ENCODE peak calls at places on chromosomes 5 and 9, in five cellular contexts. One of them, this sample, is unnamed.

GRCh38 chr5:168287362-168287761 is 4.1 kb upstream of the WWC1 start:
- DNase-seq in AG10803: no peak
- DNase-seq in body of pancreas: no peak
- DNase-seq in GM12878: no peak
- DNase-seq in mammary epithelial cell: no peak
- DNase-seq in this sample: no peak

GRCh38 chr5:123874600-123875201 is 362.7 kb downstream of the CSNK1G3 start:
- DNase-seq in GM12878: no peak
- DNase-seq in mammary epithelial cell: no peak
- DNase-seq in AG10803: peak
- DNase-seq in body of pancreas: no peak
- DNase-seq in this sample: no peak

GRCh38 chr5:160542840-160543239 is 121.2 kb downstream of the PTTG1 start:
- DNase-seq in GM12878: no peak
- DNase-seq in body of pancreas: no peak
- DNase-seq in mammary epithelial cell: no peak
- DNase-seq in AG10803: no peak
- DNase-seq in this sample: no peak

GRCh38 chr5:50595199-50595598 is 71.2 kb upstream of the PARP8 start:
- DNase-seq in body of pancreas: no peak
- DNase-seq in AG10803: peak
- DNase-seq in GM12878: no peak
- DNase-seq in mammary epithelial cell: peak
- DNase-seq in this sample: no peak

GRCh38 chr9:76655121-76655531 is 109.1 kb upstream of the PCA3 start:
- DNase-seq in body of pancreas: no peak
- DNase-seq in mammary epithelial cell: no peak
- DNase-seq in AG10803: no peak
- DNase-seq in GM12878: no peak
- DNase-seq in this sample: no peak

GRCh38 chr9:75027187-75028107 is 646 bp downstream of the CARNMT1 start:
- DNase-seq in AG10803: peak
- DNase-seq in body of pancreas: peak
- DNase-seq in mammary epithelial cell: peak
- DNase-seq in GM12878: no peak
- DNase-seq in this sample: peak

GRCh38 chr9:88932766-88933165 is 58.5 kb upstream of the S1PR3 start:
- DNase-seq in AG10803: no peak
- DNase-seq in GM12878: no peak
- DNase-seq in body of pancreas: no peak
- DNase-seq in mammary epithelial cell: peak
- DNase-seq in this sample: no peak

GRCh38 chr5:126377444-126377843 is 45.8 kb upstream of the GRAMD2B start:
- DNase-seq in AG10803: peak
- DNase-seq in mammary epithelial cell: no peak
- DNase-seq in GM12878: no peak
- DNase-seq in body of pancreas: no peak
- DNase-seq in this sample: no peak

GRCh38 chr5:3828761-3829160 is 233.1 kb downstream of the IRX1 start:
- DNase-seq in body of pancreas: no peak
- DNase-seq in GM12878: no peak
- DNase-seq in AG10803: no peak
- DNase-seq in mammary epithelial cell: no peak
- DNase-seq in this sample: no peak
- TF ChIP-seq CTCF in body of pancreas: no peak
- TF ChIP-seq CTCF in GM12878: no peak
- TF ChIP-seq CTCF in AG10803: no peak
- TF ChIP-seq CTCF in mammary epithelial cell: no peak
- TF ChIP-seq CTCF in this sample: no peak

DNA sequence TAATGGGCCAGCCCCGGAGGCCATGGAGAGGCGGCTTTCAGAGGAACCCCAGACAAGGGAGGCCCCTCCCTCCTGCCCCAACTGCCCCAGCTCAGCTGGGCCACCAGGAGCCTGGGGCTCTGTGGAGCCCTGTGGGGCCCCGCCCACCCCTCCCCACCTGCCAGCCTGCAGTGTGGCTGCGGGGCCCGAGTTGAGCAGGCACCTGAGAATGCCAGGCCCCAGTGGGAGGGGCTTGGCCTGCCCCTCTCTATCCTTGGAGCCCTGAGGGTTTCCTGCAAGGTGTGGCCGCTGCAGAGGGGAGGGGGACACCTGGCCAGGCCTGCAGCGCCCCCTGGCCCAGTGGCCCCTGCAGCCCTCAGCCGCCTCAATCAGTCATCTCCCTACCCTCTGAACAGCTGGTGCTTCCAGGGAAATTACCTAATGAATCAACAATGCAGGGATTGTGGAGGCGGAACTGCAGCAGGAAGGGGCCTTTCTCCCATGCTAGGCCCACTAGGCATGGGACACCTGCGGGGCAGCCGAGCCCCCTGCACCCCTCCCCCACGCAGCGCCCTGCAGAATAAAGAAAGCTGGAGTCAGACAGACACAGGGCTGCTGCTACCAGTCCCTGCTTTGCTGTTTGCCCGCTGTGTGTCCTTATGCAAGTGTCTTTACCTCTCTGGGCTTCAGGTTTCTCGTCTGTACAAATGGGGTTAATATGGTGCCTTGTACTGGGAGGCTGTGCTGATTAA is 48.0 kb downstream of the LMX1B start:
- DNase-seq in GM12878: no peak
- DNase-seq in mammary epithelial cell: peak
- DNase-seq in AG10803: no peak
- DNase-seq in body of pancreas: peak
- DNase-seq in this sample: peak
- TF ChIP-seq CTCF in GM12878: no peak
- TF ChIP-seq CTCF in mammary epithelial cell: peak
- TF ChIP-seq CTCF in AG10803: no peak
- TF ChIP-seq CTCF in body of pancreas: peak
- TF ChIP-seq CTCF in this sample: no peak

DNA sequence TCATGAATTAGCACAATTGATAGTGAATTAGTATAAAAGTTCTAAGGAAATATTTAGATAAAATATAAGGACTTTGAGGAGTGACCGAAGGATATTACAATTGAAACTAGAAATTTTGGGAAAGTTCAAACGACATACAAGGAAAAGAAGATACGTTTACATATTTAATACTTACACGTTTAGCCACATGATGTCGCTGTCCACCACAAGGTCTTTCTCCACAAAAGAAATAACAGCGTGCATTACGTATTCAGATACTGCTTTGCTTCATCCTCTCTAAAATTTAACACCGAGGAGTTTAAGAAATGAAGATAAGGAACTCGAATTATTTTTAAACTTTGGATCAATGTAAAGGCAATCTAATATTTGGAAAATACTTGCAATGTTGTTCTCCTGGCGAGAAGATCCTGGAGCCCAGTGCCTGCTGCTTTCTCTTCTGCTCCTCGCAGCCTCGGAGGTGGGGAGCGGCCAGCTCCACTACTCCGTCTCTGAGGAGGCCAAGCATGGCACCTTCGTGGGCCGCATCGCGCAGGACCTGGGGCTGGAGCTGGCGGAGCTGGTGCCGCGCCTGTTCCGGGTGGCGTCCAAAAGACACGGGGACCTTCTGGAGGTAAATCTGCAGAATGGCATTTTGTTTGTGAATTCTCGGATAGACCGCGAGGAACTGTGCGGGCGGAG is at the start of gene PCDHA3:
- DNase-seq in mammary epithelial cell: peak
- DNase-seq in GM12878: no peak
- DNase-seq in body of pancreas: no peak
- DNase-seq in AG10803: peak
- DNase-seq in this sample: no peak
- TF ChIP-seq CTCF in mammary epithelial cell: peak
- TF ChIP-seq CTCF in GM12878: no peak
- TF ChIP-seq CTCF in body of pancreas: peak
- TF ChIP-seq CTCF in AG10803: peak
- TF ChIP-seq CTCF in this sample: no peak

GRCh38 chr5:140840978-140841962 is at the start of gene PCDHA8:
- DNase-seq in mammary epithelial cell: no peak
- DNase-seq in AG10803: no peak
- DNase-seq in GM12878: no peak
- DNase-seq in body of pancreas: no peak
- DNase-seq in this sample: no peak
- TF ChIP-seq CTCF in mammary epithelial cell: peak
- TF ChIP-seq CTCF in AG10803: peak
- TF ChIP-seq CTCF in GM12878: no peak
- TF ChIP-seq CTCF in body of pancreas: no peak
- TF ChIP-seq CTCF in this sample: no peak

DNA sequence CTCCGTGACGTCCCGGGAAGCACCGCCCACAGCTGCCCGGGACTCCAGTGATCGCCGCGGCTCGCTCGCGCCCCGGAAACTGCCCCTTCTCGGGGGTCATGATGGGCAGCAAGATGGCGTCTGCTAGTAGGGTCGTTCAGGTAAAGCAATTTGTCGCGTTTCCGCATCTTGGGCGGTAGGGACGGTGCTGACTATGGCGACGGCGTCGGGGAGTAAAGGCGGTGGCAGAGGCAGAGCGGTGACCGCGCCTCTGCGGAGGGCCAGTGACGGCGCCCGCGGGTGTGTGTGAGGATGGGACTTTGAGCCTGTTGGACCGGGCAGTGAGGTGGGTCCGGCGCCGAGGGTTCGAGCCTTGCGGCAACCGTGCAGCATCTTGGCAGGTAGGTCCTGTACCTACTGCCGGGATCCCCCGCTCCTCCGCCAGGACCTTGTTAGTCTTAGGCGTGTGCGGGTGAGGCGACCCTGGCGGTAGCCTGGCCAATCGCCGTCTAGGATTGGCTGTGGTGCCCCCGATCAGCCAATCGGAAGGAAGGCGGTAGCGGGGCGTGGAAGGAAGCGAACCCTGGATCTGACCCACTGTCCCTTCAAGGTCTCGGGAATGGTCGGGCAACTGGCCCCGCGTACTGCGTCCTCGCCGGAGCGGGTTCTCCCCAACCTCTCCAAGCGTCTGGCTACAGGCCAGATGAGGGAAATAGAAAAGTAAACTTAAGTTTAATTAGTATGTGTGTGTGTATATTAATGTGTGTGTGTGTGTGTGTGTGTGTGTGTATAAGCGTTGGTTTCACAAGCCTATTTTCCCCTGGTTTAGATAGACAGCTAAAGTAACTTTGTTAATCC is 16.7 kb upstream of the CDK7 start:
- DNase-seq in body of pancreas: peak
- DNase-seq in GM12878: peak
- DNase-seq in mammary epithelial cell: peak
- DNase-seq in AG10803: peak
- DNase-seq in this sample: peak
- TF ChIP-seq CTCF in body of pancreas: peak
- TF ChIP-seq CTCF in GM12878: no peak
- TF ChIP-seq CTCF in mammary epithelial cell: peak
- TF ChIP-seq CTCF in AG10803: peak
- TF ChIP-seq CTCF in this sample: no peak

DNA sequence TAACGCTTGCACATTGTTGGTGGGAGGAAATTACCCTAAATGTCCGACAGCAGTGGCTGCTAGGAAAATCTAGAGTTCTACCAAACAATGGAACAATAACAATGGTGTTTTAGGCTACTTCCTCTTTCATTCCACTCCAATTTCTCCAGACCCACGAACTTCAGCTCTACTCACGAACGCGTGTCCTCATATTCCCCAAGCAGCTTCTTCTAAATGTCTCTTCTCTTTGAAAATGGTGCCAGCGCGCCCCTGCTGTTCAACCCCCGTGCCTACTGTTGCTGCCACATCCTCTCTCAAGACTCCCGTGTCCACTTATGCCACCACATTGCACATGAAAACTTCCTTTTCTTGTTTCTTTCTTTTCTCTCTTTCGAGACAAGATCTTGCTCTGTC is 25.6 kb downstream of the OR2V2 start:
- DNase-seq in GM12878: no peak
- DNase-seq in body of pancreas: no peak
- DNase-seq in mammary epithelial cell: no peak
- DNase-seq in AG10803: no peak
- DNase-seq in this sample: no peak
- TF ChIP-seq CTCF in GM12878: peak
- TF ChIP-seq CTCF in body of pancreas: no peak
- TF ChIP-seq CTCF in mammary epithelial cell: no peak
- TF ChIP-seq CTCF in AG10803: no peak
- TF ChIP-seq CTCF in this sample: no peak